ENCODE peak calls at places on chromosomes 1 and 21, in seven cellular contexts. L is tibial nerve, Z is Calu3, V is neural crest cell, A is lower leg skin, H is endothelial cell, C is endodermal cell. M is an unnamed sample.

GRCh38 chr1:203644661-203645510 is 18.3 kb downstream of the ATP2B4 start:
- DNase-seq in H (no peak), C (peak), L (no peak), A (no peak), V (no peak), Z (no peak), M (no peak)

GRCh38 chr1:212721388-212722247 is 22.0 kb upstream of the BATF3 start:
- DNase-seq in V (no peak), L (no peak), H (no peak), C (no peak), Z (peak), A (no peak), M (no peak)

GRCh38 chr1:161494069-161494735 is 11.1 kb upstream of the FCGR2A start:
- DNase-seq in C (no peak), A (no peak), H (no peak), Z (no peak), V (no peak), L (no peak), M (no peak)

GRCh38 chr1:44227211-44227610 is 13.9 kb downstream of the DMAP1 start:
- DNase-seq in C (no peak), A (peak), Z (no peak), H (no peak), V (no peak), L (no peak), M (no peak)

GRCh38 chr1:101316276-101316675 is 79.5 kb downstream of the S1PR1 start:
- DNase-seq in H (no peak), L (no peak), C (no peak), Z (no peak), V (peak), A (no peak), M (no peak)

GRCh38 chr21:45821315-45822001 is 160.1 kb upstream of the COL6A1 start:
- DNase-seq in L (no peak), H (no peak), C (no peak), Z (no peak), V (no peak), A (peak), M (no peak)

GRCh38 chr1:58627221-58627620 is 50.2 kb upstream of the TACSTD2 start:
- DNase-seq in C (no peak), Z (no peak), V (no peak), A (no peak), H (no peak), L (no peak), M (no peak)

GRCh38 chr1:209486861-209487260 is 96.7 kb upstream of the CAMK1G start:
- DNase-seq in C (no peak), A (no peak), H (no peak), L (no peak), V (no peak), Z (no peak), M (no peak)

GRCh38 chr1:14142397-14143095 is 442.6 kb downstream of the PRDM2 start:
- DNase-seq in Z (no peak), A (no peak), C (no peak), L (no peak), V (no peak), H (no peak), M (no peak)

GRCh38 chr1:190277116-190277515 is 200.5 kb downstream of the BRINP3 start:
- DNase-seq in C (no peak), Z (no peak), L (no peak), V (no peak), H (no peak), A (no peak), M (no peak)

GRCh38 chr1:89911186-89911976 is 83.5 kb upstream of the ZNF326 start:
- DNase-seq in V (no peak), A (no peak), H (no peak), L (no peak), Z (no peak), C (peak), M (no peak)

GRCh38 chr1:56532359-56532696 is 47.0 kb downstream of the PLPP3 start:
- DNase-seq in C (no peak), A (no peak), V (no peak), Z (no peak), L (no peak), H (no peak), M (no peak)

GRCh38 chr1:180269848-180270766 is 40.0 kb downstream of the LHX4 start:
- DNase-seq in C (peak), A (peak), L (no peak), H (no peak), V (no peak), Z (peak), M (no peak)

GRCh38 chr1:201468501-201468843 is 516 bp downstream of the PHLDA3 start:
- DNase-seq in L (no peak), V (peak), Z (no peak), C (peak), A (no peak), H (no peak), M (peak)

GRCh38 chr1:64550505-64550904 is 80.6 kb downstream of the CACHD1 start:
- DNase-seq in A (no peak), H (no peak), Z (no peak), V (no peak), L (no peak), C (no peak), M (no peak)

GRCh38 chr1:8139941-8140340 is 113.8 kb upstream of the ERRFI1 start:
- DNase-seq in H (no peak), Z (no peak), A (no peak), L (no peak), C (no peak), V (no peak), M (no peak)

GRCh38 chr1:47013239-47013638 is 10.2 kb upstream of the CYP4X1 start:
- DNase-seq in V (no peak), C (no peak), A (no peak), L (no peak), Z (no peak), H (no peak), M (no peak)

GRCh38 chr1:54604572-54605370 is 18.6 kb downstream of the FAM151A start:
- DNase-seq in H (no peak), C (no peak), V (no peak), A (no peak), L (no peak), Z (no peak), M (no peak)

GRCh38 chr1:119874186-119874585 is 22.1 kb downstream of the ADAM30 start:
- DNase-seq in A (no peak), C (no peak), Z (no peak), L (no peak), H (no peak), V (no peak), M (no peak)

GRCh38 chr21:39805983-39806382 is 61.0 kb downstream of the IGSF5 start:
- DNase-seq in C (no peak), H (no peak), Z (no peak), V (no peak), L (no peak), A (no peak), M (no peak)

GRCh38 chr1:6209661-6210605 is 4.0 kb downstream of the RNF207 start:
- DNase-seq in H (no peak), L (no peak), C (peak), Z (no peak), V (peak), A (no peak), M (no peak)

GRCh38 chr1:6212193-6212959 is 6.5 kb downstream of the RNF207 start:
- DNase-seq in Z (no peak), C (no peak), V (no peak), H (no peak), A (no peak), L (no peak), M (no peak)

GRCh38 chr1:6208723-6209660 is 3.1 kb downstream of the RNF207 start:
- DNase-seq in V (peak), C (peak), H (peak), A (no peak), L (no peak), Z (no peak), M (peak)

GRCh38 chr1:6210606-6211355 is 4.9 kb downstream of the RNF207 start:
- DNase-seq in Z (no peak), H (no peak), V (no peak), L (no peak), A (no peak), C (no peak), M (no peak)

GRCh38 chr1:6211731-6212130 is 5.8 kb downstream of the RNF207 start:
- DNase-seq in L (no peak), A (no peak), C (no peak), V (no peak), Z (no peak), H (no peak), M (no peak)
- TF ChIP-seq CTCF in L (no peak), A (no peak), C (no peak), V (no peak), Z (no peak), H (no peak), M (no peak)

GRCh38 chr1:62906428-62906886 is 122.5 kb downstream of the ATG4C start:
- DNase-seq in H (peak), C (peak), V (peak), L (no peak), Z (no peak), A (no peak), M (no peak)
- TF ChIP-seq CTCF in H (peak), C (peak), V (peak), L (no peak), Z (peak), A (no peak), M (peak)

DNA sequence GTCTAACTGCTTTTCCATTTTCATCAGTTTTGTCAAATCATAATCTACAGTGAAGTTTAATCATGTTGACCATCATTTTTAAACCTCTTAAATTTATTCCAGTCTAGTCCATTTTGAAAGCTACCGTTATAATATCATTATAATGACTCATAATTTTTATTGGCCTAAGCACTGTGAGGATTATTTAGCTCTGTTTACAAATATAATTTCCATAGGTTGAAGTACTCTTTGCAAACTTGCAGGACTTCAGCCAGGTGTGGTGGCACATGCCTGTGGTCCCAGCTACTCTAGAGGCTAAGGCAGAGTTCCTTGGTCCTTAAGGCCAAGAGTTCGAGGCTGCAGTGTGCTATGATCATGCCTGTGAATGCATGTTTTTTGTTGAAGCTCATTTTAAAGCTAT is 54.3 kb downstream of the MAP3K21 start:
- DNase-seq in A (no peak), V (no peak), Z (no peak), C (no peak), H (no peak), L (no peak), M (no peak)
- TF ChIP-seq CTCF in A (no peak), V (no peak), Z (no peak), C (no peak), H (no peak), L (no peak), M (no peak)

DNA sequence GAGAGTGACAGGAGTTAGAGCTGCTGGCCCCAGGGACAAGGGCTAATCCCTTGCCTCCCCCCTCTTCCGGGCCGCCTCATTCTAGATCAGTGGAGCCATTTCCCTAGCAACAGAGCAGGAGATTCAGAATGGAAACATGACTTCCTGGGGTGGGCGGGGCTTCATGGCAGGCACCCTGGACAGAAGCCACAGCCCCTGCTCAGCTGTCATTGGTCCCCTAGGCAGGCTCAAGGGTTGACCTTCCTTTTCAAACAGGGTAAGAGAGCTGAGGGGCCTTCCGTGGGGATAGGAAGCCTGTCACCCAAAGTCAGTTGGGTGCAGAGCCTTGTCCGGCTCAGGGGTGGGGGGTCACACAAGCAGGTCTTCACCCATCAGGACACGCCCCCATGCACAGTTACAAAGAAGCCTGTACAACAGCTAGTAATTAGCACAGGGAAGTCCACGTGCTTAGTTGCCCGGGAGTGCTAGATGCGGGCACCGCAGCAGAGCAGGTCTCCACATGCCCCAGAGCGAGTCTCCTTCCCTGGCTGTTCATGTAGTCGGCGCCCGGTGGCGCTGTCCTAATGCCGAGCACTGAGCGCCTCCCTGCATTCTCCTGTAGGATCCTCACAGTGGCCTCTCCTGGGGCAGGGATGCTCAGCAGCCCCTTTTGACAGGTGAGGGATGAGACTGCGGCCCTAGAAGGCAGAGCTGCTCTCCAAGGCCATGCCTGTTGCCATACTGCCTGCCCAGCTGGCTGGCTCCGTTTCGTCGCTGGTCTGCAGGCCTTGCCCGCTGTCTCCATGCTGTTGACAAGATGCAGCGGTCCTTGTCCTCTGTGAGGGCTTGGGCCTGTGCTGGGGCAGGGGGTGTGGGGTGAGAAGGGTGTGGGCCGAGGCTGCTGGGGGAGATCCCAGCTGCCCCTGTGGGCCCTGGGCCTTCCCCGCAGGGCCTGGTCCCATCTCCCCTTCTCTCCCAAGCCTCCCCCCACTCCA is 5.1 kb downstream of the TMEM201 start:
- DNase-seq in H (peak), L (no peak), V (peak), Z (peak), C (peak), A (no peak), M (peak)
- TF ChIP-seq CTCF in H (no peak), L (no peak), V (no peak), Z (no peak), C (no peak), A (no peak), M (no peak)